ENCODE peak calls at places on chromosomes 13 and 19, in nine cellular contexts. M, Z, D, S, H, V, R, W and C are unnamed samples.

GRCh38 chr19:32396046-32396652 is 9.4 kb upstream of the DPY19L3 start:
- DNase-seq in M (no peak), Z (no peak), D (peak; percentile 39), S (no peak), H (no peak), V (no peak), R (no peak), W (no peak), C (no peak)

GRCh38 chr19:31676271-31677004 is 327.2 kb upstream of the TSHZ3 start:
- DNase-seq in M (peak; percentile 32), Z (no peak), D (no peak), S (no peak), H (no peak), V (peak; percentile 0), R (no peak), W (no peak), C (no peak)

GRCh38 chr19:33427801-33428626 is 54.5 kb downstream of the CEBPG start:
- DNase-seq in M (no peak), Z (no peak), D (no peak), S (no peak), H (no peak), V (no peak), R (no peak), W (no peak), C (no peak)

GRCh38 chr13:27921421-27921960 is 1.7 kb downstream of the PDX1 start:
- DNase-seq in M (no peak), Z (no peak), D (peak; percentile 62), S (peak; percentile 49), H (no peak), V (no peak), R (no peak), W (no peak), C (no peak)

GRCh38 chr19:46601318-46602224 is at the start of gene CALM3:
- DNase-seq in M (peak; percentile 28), Z (no peak), D (no peak), S (peak; percentile 27), H (no peak), V (no peak), R (no peak), W (no peak), C (no peak)

GRCh38 chr13:99731747-99732146 is 230.5 kb downstream of the TM9SF2 start:
- DNase-seq in M (no peak), Z (no peak), D (no peak), S (no peak), H (no peak), V (no peak), R (no peak), W (no peak), C (no peak)

GRCh38 chr19:53537523-53538377 is at the start of gene ZNF331:
- DNase-seq in M (peak; percentile 60), Z (peak; percentile 53), D (peak; percentile 88), S (peak; percentile 85), H (peak; percentile 77), V (peak; percentile 72), R (peak; percentile 85), W (peak; percentile 85), C (peak; percentile 2)

GRCh38 chr13:102317593-102317992 is 84.3 kb downstream of the FGF14 start:
- DNase-seq in M (peak; percentile 89), Z (no peak), D (no peak), S (no peak), H (peak; percentile 5), V (no peak), R (no peak), W (no peak), C (no peak)

GRCh38 chr19:35725216-35725861 is 7.5 kb downstream of the KMT2B start:
- DNase-seq in M (no peak), Z (no peak), D (no peak), S (no peak), H (no peak), V (no peak), R (no peak), W (no peak), C (no peak)

GRCh38 chr13:102376314-102376713 is 25.5 kb downstream of the FGF14 start:
- DNase-seq in M (no peak), Z (no peak), D (no peak), S (no peak), H (no peak), V (no peak), R (no peak), W (no peak), C (no peak)

GRCh38 chr13:90553167-90553566 is 794.3 kb upstream of the MIR17HG start:
- DNase-seq in M (no peak), Z (no peak), D (no peak), S (no peak), H (no peak), V (no peak), R (no peak), W (no peak), C (no peak)

GRCh38 chr19:51546650-51547396 is 15.4 kb upstream of the SIGLEC6 start:
- DNase-seq in M (no peak), Z (no peak), D (no peak), S (no peak), H (no peak), V (no peak), R (peak; percentile 25), W (no peak), C (no peak)

GRCh38 chr19:55857974-55858373 is 21.6 kb downstream of the NLRP4 start:
- DNase-seq in M (no peak), Z (no peak), D (no peak), S (no peak), H (no peak), V (no peak), R (no peak), W (no peak), C (no peak)

GRCh38 chr19:17975032-17975431 is 8.1 kb downstream of the KCNN1 start:
- DNase-seq in M (no peak), Z (no peak), D (no peak), S (no peak), H (no peak), V (no peak), R (no peak), W (no peak), C (no peak)

GRCh38 chr13:98476106-98476505 is 100.8 kb downstream of the STK24 start:
- DNase-seq in M (no peak), Z (no peak), D (peak; percentile 62), S (peak; percentile 68), H (peak; percentile 50), V (peak; percentile 47), R (peak; percentile 72), W (no peak), C (no peak)

GRCh38 chr19:11028146-11028545 is 61.1 kb upstream of the LDLR start:
- DNase-seq in M (no peak), Z (no peak), D (no peak), S (no peak), H (no peak), V (no peak), R (no peak), W (no peak), C (no peak)